ENCODE peak calls at places on chromosomes 1 and 21, in five cellular contexts. One of them, this sample, is unnamed.

GRCh38 chr1:154167461-154167860 is 12.6 kb upstream of the NUP210L start:
- DNase-seq in NCI-H446: no peak
- DNase-seq in fibroblast of mammary gland: no peak
- DNase-seq in EL: no peak
- DNase-seq in RWPE2: no peak
- DNase-seq in this sample: no peak

GRCh38 chr1:39574646-39575045 is 1.9 kb downstream of the PABPC4 start:
- DNase-seq in NCI-H446: no peak
- DNase-seq in fibroblast of mammary gland: peak
- DNase-seq in EL: peak
- DNase-seq in RWPE2: no peak
- DNase-seq in this sample: no peak

GRCh38 chr1:182629674-182630073 is 25.5 kb upstream of the RGS16 start:
- DNase-seq in NCI-H446: no peak
- DNase-seq in fibroblast of mammary gland: no peak
- DNase-seq in EL: no peak
- DNase-seq in RWPE2: no peak
- DNase-seq in this sample: peak

GRCh38 chr21:36461918-36462486 is 17.9 kb downstream of the CLDN14 start:
- DNase-seq in NCI-H446: no peak
- DNase-seq in fibroblast of mammary gland: no peak
- DNase-seq in EL: no peak
- DNase-seq in RWPE2: no peak
- DNase-seq in this sample: peak

GRCh38 chr1:224565186-224565585 is 50.9 kb upstream of the CNIH3 start:
- DNase-seq in NCI-H446: no peak
- DNase-seq in fibroblast of mammary gland: peak
- DNase-seq in EL: peak
- DNase-seq in RWPE2: peak
- DNase-seq in this sample: no peak

GRCh38 chr1:246155923-246156322 is 351.2 kb downstream of the SMYD3 start:
- DNase-seq in NCI-H446: no peak
- DNase-seq in fibroblast of mammary gland: peak
- DNase-seq in EL: peak
- DNase-seq in RWPE2: no peak
- DNase-seq in this sample: no peak

GRCh38 chr1:45205000-45205909 is 1.1 kb downstream of the ZSWIM5 start:
- DNase-seq in NCI-H446: no peak
- DNase-seq in fibroblast of mammary gland: no peak
- DNase-seq in EL: peak
- DNase-seq in RWPE2: no peak
- DNase-seq in this sample: peak

GRCh38 chr1:182359645-182360044 is 31.9 kb downstream of the GLUL start:
- DNase-seq in NCI-H446: no peak
- DNase-seq in fibroblast of mammary gland: no peak
- DNase-seq in EL: no peak
- DNase-seq in RWPE2: no peak
- DNase-seq in this sample: no peak

GRCh38 chr21:14952916-14953315 is 111.9 kb downstream of the NRIP1 start:
- DNase-seq in NCI-H446: no peak
- DNase-seq in fibroblast of mammary gland: peak
- DNase-seq in EL: no peak
- DNase-seq in RWPE2: no peak
- DNase-seq in this sample: no peak

GRCh38 chr1:17877316-17877715 is 122.2 kb downstream of the ACTL8 start:
- DNase-seq in NCI-H446: no peak
- DNase-seq in fibroblast of mammary gland: no peak
- DNase-seq in EL: no peak
- DNase-seq in RWPE2: peak
- DNase-seq in this sample: peak

GRCh38 chr1:19903621-19904020 is 19.8 kb downstream of the PLA2G2E start:
- DNase-seq in NCI-H446: no peak
- DNase-seq in fibroblast of mammary gland: no peak
- DNase-seq in EL: no peak
- DNase-seq in RWPE2: no peak
- DNase-seq in this sample: no peak

This sample was measured in activated effector memory CD4-positive, alpha-beta T cell treated with anti-CD3 and anti-CD28 coated beads, Interleukin-2, amount 50 U/mL, for 16 hours.